ENCODE peak calls at places on chromosomes 4 and X, in six cellular contexts. One of them, this sample, is unnamed.

GRCh38 chr4:4608214-4608537 is 66.3 kb upstream of the STX18 start:
- DNase-seq in CD14-positive monocyte: no peak
- DNase-seq in colonic mucosa: no peak
- DNase-seq in tibial artery: no peak
- DNase-seq in cardiac muscle cell: no peak
- DNase-seq in RWPE1: no peak
- DNase-seq in this sample: no peak

GRCh38 chr4:185566425-185566824 is 31.1 kb upstream of the PDLIM3 start:
- DNase-seq in cardiac muscle cell: peak
- DNase-seq in tibial artery: no peak
- DNase-seq in colonic mucosa: no peak
- DNase-seq in CD14-positive monocyte: no peak
- DNase-seq in RWPE1: no peak
- DNase-seq in this sample: no peak

GRCh38 chrX:77740376-77740905 is 45.6 kb downstream of the ATRX start:
- DNase-seq in cardiac muscle cell: no peak
- DNase-seq in RWPE1: no peak
- DNase-seq in CD14-positive monocyte: no peak
- DNase-seq in tibial artery: no peak
- DNase-seq in colonic mucosa: no peak
- DNase-seq in this sample: no peak

GRCh38 chr4:128721896-128722295 is 87.6 kb upstream of the JADE1 start:
- DNase-seq in CD14-positive monocyte: no peak
- DNase-seq in tibial artery: no peak
- DNase-seq in cardiac muscle cell: no peak
- DNase-seq in colonic mucosa: no peak
- DNase-seq in RWPE1: no peak
- DNase-seq in this sample: no peak

GRCh38 chr4:140743194-140743931 is 12.8 kb downstream of the TBC1D9 start:
- DNase-seq in CD14-positive monocyte: peak
- DNase-seq in colonic mucosa: no peak
- DNase-seq in cardiac muscle cell: no peak
- DNase-seq in RWPE1: no peak
- DNase-seq in tibial artery: no peak
- DNase-seq in this sample: no peak

GRCh38 chrX:63250253-63250868 is 100.8 kb downstream of the SPIN4 start:
- DNase-seq in colonic mucosa: peak
- DNase-seq in CD14-positive monocyte: no peak
- DNase-seq in RWPE1: peak
- DNase-seq in cardiac muscle cell: peak
- DNase-seq in tibial artery: no peak
- DNase-seq in this sample: no peak

GRCh38 chr4:96035727-96036126 is 195.8 kb downstream of the PDHA2 start:
- DNase-seq in colonic mucosa: no peak
- DNase-seq in RWPE1: no peak
- DNase-seq in tibial artery: no peak
- DNase-seq in cardiac muscle cell: peak
- DNase-seq in CD14-positive monocyte: no peak
- DNase-seq in this sample: no peak

GRCh38 chr4:2290974-2291704 is 29.2 kb upstream of the MXD4 start:
- DNase-seq in cardiac muscle cell: no peak
- DNase-seq in CD14-positive monocyte: peak
- DNase-seq in RWPE1: no peak
- DNase-seq in colonic mucosa: no peak
- DNase-seq in tibial artery: peak
- DNase-seq in this sample: no peak

GRCh38 chr4:129167640-129168260 is 71.8 kb downstream of the C4orf33 start:
- DNase-seq in CD14-positive monocyte: no peak
- DNase-seq in colonic mucosa: no peak
- DNase-seq in RWPE1: no peak
- DNase-seq in cardiac muscle cell: no peak
- DNase-seq in tibial artery: no peak
- DNase-seq in this sample: no peak

GRCh38 chrX:40109288-40110008 is 11.7 kb upstream of the BCOR start:
- DNase-seq in tibial artery: peak
- DNase-seq in RWPE1: no peak
- DNase-seq in cardiac muscle cell: peak
- DNase-seq in CD14-positive monocyte: no peak
- DNase-seq in colonic mucosa: peak
- DNase-seq in this sample: peak

GRCh38 chr4:47791978-47792377 is 45.9 kb downstream of the CORIN start:
- DNase-seq in tibial artery: no peak
- DNase-seq in cardiac muscle cell: no peak
- DNase-seq in colonic mucosa: no peak
- DNase-seq in RWPE1: no peak
- DNase-seq in CD14-positive monocyte: no peak
- DNase-seq in this sample: no peak

GRCh38 chr4:1958276-1959103 is 50.3 kb downstream of the NELFA start:
- DNase-seq in cardiac muscle cell: no peak
- DNase-seq in tibial artery: peak
- DNase-seq in CD14-positive monocyte: no peak
- DNase-seq in RWPE1: no peak
- DNase-seq in colonic mucosa: no peak
- DNase-seq in this sample: no peak

GRCh38 chr4:98963538-98964433 is 31.7 kb upstream of the METAP1 start:
- DNase-seq in CD14-positive monocyte: no peak
- DNase-seq in RWPE1: peak
- DNase-seq in cardiac muscle cell: no peak
- DNase-seq in colonic mucosa: no peak
- DNase-seq in tibial artery: no peak
- DNase-seq in this sample: no peak

GRCh38 chr4:43133566-43133965 is 241.1 kb downstream of the GRXCR1 start:
- DNase-seq in RWPE1: no peak
- DNase-seq in cardiac muscle cell: no peak
- DNase-seq in colonic mucosa: no peak
- DNase-seq in CD14-positive monocyte: no peak
- DNase-seq in tibial artery: no peak
- DNase-seq in this sample: no peak

GRCh38 chr4:126267689-126268088 is 952.9 kb downstream of the FAT4 start:
- DNase-seq in CD14-positive monocyte: no peak
- DNase-seq in cardiac muscle cell: peak
- DNase-seq in tibial artery: no peak
- DNase-seq in RWPE1: no peak
- DNase-seq in colonic mucosa: no peak
- DNase-seq in this sample: no peak

GRCh38 chr4:40283968-40284367 is 51.2 kb upstream of the CHRNA9 start:
- DNase-seq in RWPE1: peak
- DNase-seq in CD14-positive monocyte: no peak
- DNase-seq in colonic mucosa: no peak
- DNase-seq in tibial artery: no peak
- DNase-seq in cardiac muscle cell: no peak
- DNase-seq in this sample: no peak

GRCh38 chr4:138555584-138555983 is 313.4 kb upstream of the SLC7A11 start:
- DNase-seq in cardiac muscle cell: peak
- DNase-seq in colonic mucosa: no peak
- DNase-seq in tibial artery: no peak
- DNase-seq in CD14-positive monocyte: no peak
- DNase-seq in RWPE1: no peak
- DNase-seq in this sample: no peak

GRCh38 chrX:129996120-129996519 is 13.7 kb downstream of the BCORL1 start:
- DNase-seq in cardiac muscle cell: peak
- DNase-seq in RWPE1: peak
- DNase-seq in colonic mucosa: no peak
- DNase-seq in tibial artery: no peak
- DNase-seq in CD14-positive monocyte: no peak
- DNase-seq in this sample: no peak

GRCh38 chrX:15973941-15974340 is 119.3 kb upstream of the AP1S2 start:
- DNase-seq in tibial artery: peak
- DNase-seq in RWPE1: no peak
- DNase-seq in CD14-positive monocyte: no peak
- DNase-seq in cardiac muscle cell: peak
- DNase-seq in colonic mucosa: no peak
- DNase-seq in this sample: no peak

GRCh38 chr4:94660614-94661013 is 97.1 kb upstream of the BMPR1B start:
- DNase-seq in cardiac muscle cell: no peak
- DNase-seq in colonic mucosa: no peak
- DNase-seq in CD14-positive monocyte: no peak
- DNase-seq in RWPE1: no peak
- DNase-seq in tibial artery: no peak
- DNase-seq in this sample: no peak

GRCh38 chr4:132592340-132592739 is 556.8 kb upstream of the PCDH10 start:
- DNase-seq in colonic mucosa: no peak
- DNase-seq in tibial artery: no peak
- DNase-seq in CD14-positive monocyte: no peak
- DNase-seq in cardiac muscle cell: no peak
- DNase-seq in RWPE1: no peak
- DNase-seq in this sample: no peak

GRCh38 chr4:52873191-52873590 is 11.1 kb downstream of the RASL11B start:
- DNase-seq in cardiac muscle cell: peak
- DNase-seq in tibial artery: no peak
- DNase-seq in CD14-positive monocyte: no peak
- DNase-seq in colonic mucosa: peak
- DNase-seq in RWPE1: no peak
- DNase-seq in this sample: no peak

GRCh38 chr4:170651786-170652185 is 562.0 kb upstream of the AADAT start:
- DNase-seq in CD14-positive monocyte: no peak
- DNase-seq in colonic mucosa: no peak
- DNase-seq in RWPE1: no peak
- DNase-seq in tibial artery: no peak
- DNase-seq in cardiac muscle cell: no peak
- DNase-seq in this sample: no peak

GRCh38 chr4:135244605-135245146 is 1043.1 kb upstream of the PABPC4L start:
- DNase-seq in cardiac muscle cell: no peak
- DNase-seq in tibial artery: no peak
- DNase-seq in CD14-positive monocyte: no peak
- DNase-seq in RWPE1: no peak
- DNase-seq in colonic mucosa: no peak
- DNase-seq in this sample: no peak

GRCh38 chr4:22170353-22170752 is 221.8 kb upstream of the KCNIP4 start:
- DNase-seq in cardiac muscle cell: peak
- DNase-seq in colonic mucosa: no peak
- DNase-seq in RWPE1: peak
- DNase-seq in CD14-positive monocyte: no peak
- DNase-seq in tibial artery: no peak
- DNase-seq in this sample: no peak

GRCh38 chr4:4327652-4328121 is 37.6 kb downstream of the ZBTB49 start:
- DNase-seq in colonic mucosa: no peak
- DNase-seq in tibial artery: peak
- DNase-seq in RWPE1: no peak
- DNase-seq in CD14-positive monocyte: peak
- DNase-seq in cardiac muscle cell: peak
- DNase-seq in this sample: no peak

GRCh38 chr4:1767770-1768366 is 25.2 kb upstream of the FGFR3 start:
- DNase-seq in cardiac muscle cell: peak
- DNase-seq in CD14-positive monocyte: no peak
- DNase-seq in colonic mucosa: peak
- DNase-seq in RWPE1: no peak
- DNase-seq in tibial artery: no peak
- DNase-seq in this sample: no peak

GRCh38 chr4:77127837-77128621 is 29.0 kb upstream of the CCNG2 start:
- DNase-seq in RWPE1: no peak
- DNase-seq in cardiac muscle cell: no peak
- DNase-seq in colonic mucosa: no peak
- DNase-seq in tibial artery: no peak
- DNase-seq in CD14-positive monocyte: no peak
- DNase-seq in this sample: no peak

GRCh38 chrX:30735839-30736238 is 82.6 kb downstream of the GK start:
- DNase-seq in CD14-positive monocyte: peak
- DNase-seq in colonic mucosa: peak
- DNase-seq in RWPE1: peak
- DNase-seq in cardiac muscle cell: peak
- DNase-seq in tibial artery: no peak
- DNase-seq in this sample: no peak

GRCh38 chr4:6337331-6337935 is 67.8 kb downstream of the WFS1 start:
- DNase-seq in tibial artery: no peak
- DNase-seq in cardiac muscle cell: no peak
- DNase-seq in RWPE1: no peak
- DNase-seq in CD14-positive monocyte: peak
- DNase-seq in colonic mucosa: no peak
- DNase-seq in this sample: no peak
- TF ChIP-seq CTCF in tibial artery: no peak
- TF ChIP-seq CTCF in cardiac muscle cell: no peak
- TF ChIP-seq CTCF in RWPE1: no peak
- TF ChIP-seq CTCF in CD14-positive monocyte: no peak
- TF ChIP-seq CTCF in colonic mucosa: no peak
- TF ChIP-seq CTCF in this sample: no peak

GRCh38 chr4:124262211-124263179 is 450.0 kb downstream of the ANKRD50 start:
- DNase-seq in tibial artery: peak
- DNase-seq in cardiac muscle cell: peak
- DNase-seq in RWPE1: peak
- DNase-seq in colonic mucosa: peak
- DNase-seq in CD14-positive monocyte: no peak
- DNase-seq in this sample: peak
- TF ChIP-seq CTCF in tibial artery: peak
- TF ChIP-seq CTCF in cardiac muscle cell: peak
- TF ChIP-seq CTCF in RWPE1: peak
- TF ChIP-seq CTCF in colonic mucosa: peak
- TF ChIP-seq CTCF in CD14-positive monocyte: peak
- TF ChIP-seq CTCF in this sample: peak

DNA sequence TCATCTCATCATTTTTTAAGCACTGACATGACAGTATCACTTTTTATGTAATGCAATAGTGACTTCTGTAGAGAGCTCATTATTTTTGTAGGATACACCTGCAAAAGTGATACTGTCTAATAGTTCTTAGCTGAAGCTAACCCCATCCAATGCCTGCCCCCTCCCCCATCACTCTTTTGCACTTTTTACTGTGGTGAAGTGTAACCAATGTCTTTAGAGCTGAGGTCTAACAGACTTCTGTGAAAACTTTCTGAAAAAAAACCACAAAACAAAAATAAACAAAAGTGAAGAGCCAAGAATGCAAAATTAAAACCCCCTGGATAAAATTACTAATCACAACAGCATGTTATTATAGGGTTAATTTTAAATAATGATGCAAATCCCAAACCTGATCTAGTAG is 301.1 kb downstream of the ANK2 start:
- DNase-seq in cardiac muscle cell: no peak
- DNase-seq in RWPE1: no peak
- DNase-seq in CD14-positive monocyte: no peak
- DNase-seq in tibial artery: no peak
- DNase-seq in colonic mucosa: no peak
- DNase-seq in this sample: no peak
- TF ChIP-seq CTCF in cardiac muscle cell: no peak
- TF ChIP-seq CTCF in RWPE1: no peak
- TF ChIP-seq CTCF in CD14-positive monocyte: no peak
- TF ChIP-seq CTCF in tibial artery: no peak
- TF ChIP-seq CTCF in colonic mucosa: no peak
- TF ChIP-seq CTCF in this sample: no peak

DNA sequence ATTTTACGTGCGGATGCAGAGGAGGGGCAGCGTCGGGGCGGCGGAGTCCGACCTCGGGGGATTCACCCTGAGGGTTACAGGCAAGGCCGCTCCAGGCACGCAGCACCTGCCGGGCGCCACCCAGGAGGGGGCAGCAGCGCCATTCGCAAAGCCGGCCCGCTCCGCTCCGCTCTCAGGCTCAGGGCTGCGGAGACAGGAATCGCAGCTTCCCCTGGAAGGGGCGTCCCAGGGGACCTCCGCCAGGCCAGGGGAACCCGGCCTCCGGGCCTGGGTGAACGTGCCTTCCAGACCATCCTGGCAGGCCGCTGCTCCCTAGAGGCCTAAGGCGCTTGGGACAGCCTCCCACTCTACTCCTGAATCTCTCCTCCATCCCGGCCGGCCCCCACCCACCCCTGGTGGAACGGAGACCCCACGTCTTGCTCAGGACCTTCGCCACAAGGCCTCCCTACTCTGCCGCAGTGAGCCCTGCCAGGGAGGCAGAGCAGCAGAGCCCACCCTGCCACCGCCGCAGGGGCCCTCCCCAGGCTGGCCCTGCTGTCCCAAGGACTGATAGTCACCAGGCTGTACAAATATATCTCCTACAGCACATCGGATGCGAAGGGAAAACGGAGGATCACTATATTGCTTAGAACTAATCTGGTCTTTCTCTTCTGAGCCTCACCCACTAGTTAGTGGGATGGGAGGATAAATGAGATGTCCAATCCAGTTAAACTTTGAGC is 114.9 kb downstream of the SMIM20 start:
- DNase-seq in cardiac muscle cell: peak
- DNase-seq in RWPE1: peak
- DNase-seq in CD14-positive monocyte: peak
- DNase-seq in tibial artery: peak
- DNase-seq in colonic mucosa: peak
- DNase-seq in this sample: peak
- TF ChIP-seq CTCF in cardiac muscle cell: peak
- TF ChIP-seq CTCF in RWPE1: peak
- TF ChIP-seq CTCF in CD14-positive monocyte: peak
- TF ChIP-seq CTCF in tibial artery: peak
- TF ChIP-seq CTCF in colonic mucosa: peak
- TF ChIP-seq CTCF in this sample: peak

This sample was measured in mesothelial cell of epicardium.